ENCODE peak calls at places on chromosomes 16 and 17, in seven cellular contexts. H is PC-3; G is progenitor cell of endocrine pancreas; K is astrocyte of the spinal cord; O is body of pancreas; R is spleen; J is CD4-positive, alpha-beta T cell. B is an unnamed sample.

GRCh38 chr17:82217120-82217529 is 4.5 kb upstream of the CCDC57 start:
- DNase-seq in O (no peak), K (peak; percentile 32), H (no peak), R (peak; percentile 93), G (no peak), J (no peak), B (no peak)

GRCh38 chr16:27972500-27972899 is 91.0 kb downstream of the GSG1L start:
- DNase-seq in K (peak; percentile 11), R (peak; percentile 32), G (no peak), O (no peak), J (peak; percentile 13), H (peak; percentile 56), B (no peak)

GRCh38 chr17:36544049-36544319 is 735 bp upstream of the GGNBP2 start:
- DNase-seq in K (no peak), H (peak; percentile 39), O (no peak), G (peak; percentile 11), J (no peak), R (no peak), B (no peak)

GRCh38 chr17:44222112-44222869 is 2.8 kb upstream of the UBTF start:
- DNase-seq in G (no peak), J (no peak), H (peak; percentile 83), K (peak; percentile 73), R (peak; percentile 92), O (peak; percentile 64), B (peak; percentile 40)

GRCh38 chr17:17567631-17568030 is 23.9 kb downstream of the PEMT start:
- DNase-seq in R (no peak), H (no peak), K (peak; percentile 27), J (no peak), G (no peak), O (peak; percentile 56), B (no peak)

GRCh38 chr17:81905424-81905875 is 3.4 kb downstream of the NPB start:
- DNase-seq in G (no peak), O (no peak), R (no peak), H (no peak), K (no peak), J (no peak), B (no peak)

GRCh38 chr16:9049241-9049640 is 42.2 kb upstream of the HAPSTR1 start:
- DNase-seq in G (no peak), O (no peak), J (no peak), R (no peak), H (peak; percentile 39), K (peak; percentile 78), B (no peak)

GRCh38 chr16:51937771-51938170 is 609.2 kb downstream of the TOX3 start:
- DNase-seq in J (no peak), R (no peak), K (peak; percentile 12), O (no peak), H (no peak), G (no peak), B (no peak)

GRCh38 chr17:63405741-63406261 is 40.3 kb downstream of the CYB561 start:
- DNase-seq in G (no peak), R (no peak), H (peak; percentile 94), J (no peak), K (peak; percentile 85), O (no peak), B (no peak)

GRCh38 chr17:4163951-4164350 is 21.0 kb downstream of the CYB5D2 start:
- DNase-seq in J (no peak), O (no peak), R (no peak), G (no peak), H (no peak), K (no peak), B (no peak)

GRCh38 chr17:36728030-36728991 is 126.9 kb downstream of the MRM1 start:
- DNase-seq in R (no peak), J (no peak), O (no peak), K (no peak), G (no peak), H (no peak), B (no peak)

GRCh38 chr17:3959295-3959899 is 4.8 kb downstream of the ATP2A3 start:
- DNase-seq in G (no peak), O (peak; percentile 42), J (no peak), R (no peak), H (peak; percentile 82), K (peak; percentile 64), B (no peak)

GRCh38 chr16:1535391-1536291 is 2.2 kb downstream of the TMEM204 start:
- DNase-seq in H (no peak), O (no peak), G (no peak), J (no peak), R (peak; percentile 74), K (peak; percentile 26), B (no peak)

GRCh38 chr17:2239882-2240430 is 63.6 kb downstream of the SMG6 start:
- DNase-seq in H (peak; percentile 81), R (no peak), K (peak; percentile 93), O (no peak), G (no peak), J (no peak), B (no peak)

GRCh38 chr17:17886253-17886652 is 49.5 kb upstream of the SREBF1 start:
- DNase-seq in K (no peak), O (no peak), H (no peak), J (no peak), G (no peak), R (no peak), B (no peak)

GRCh38 chr16:70396209-70396904 is 42.5 kb downstream of the ST3GAL2 start:
- DNase-seq in J (no peak), G (no peak), R (no peak), H (no peak), K (no peak), O (no peak), B (no peak)

GRCh38 chr16:85227924-85228462 is 115.7 kb upstream of the CIBAR2 start:
- DNase-seq in K (peak; percentile 73), G (no peak), J (no peak), R (no peak), H (no peak), O (no peak), B (no peak)
- TF ChIP-seq CTCF in K (peak; percentile 31), G (no peak), J (no peak), R (no peak), H (no peak), O (no peak), B (peak; percentile 17)

GRCh38 chr16:78065344-78065743 is 34.1 kb upstream of the WWOX start:
- DNase-seq in J (no peak), K (peak; percentile 5), R (no peak), H (no peak), O (no peak), G (no peak), B (no peak)

GRCh38 chr16:78060787-78061186 is 38.4 kb downstream of the CLEC3A start:
- DNase-seq in G (no peak), J (no peak), K (no peak), R (no peak), H (no peak), O (no peak), B (no peak)

GRCh38 chr16:78058165-78058564 is 35.8 kb downstream of the CLEC3A start:
- DNase-seq in J (no peak), G (no peak), H (no peak), O (no peak), R (no peak), K (no peak), B (no peak)

GRCh38 chr16:78060295-78060694 is 37.9 kb downstream of the CLEC3A start:
- DNase-seq in J (no peak), K (no peak), R (no peak), G (no peak), H (no peak), O (no peak), B (no peak)
- TF ChIP-seq CTCF in J (no peak), K (no peak), R (no peak), G (no peak), H (no peak), O (no peak), B (no peak)

DNA sequence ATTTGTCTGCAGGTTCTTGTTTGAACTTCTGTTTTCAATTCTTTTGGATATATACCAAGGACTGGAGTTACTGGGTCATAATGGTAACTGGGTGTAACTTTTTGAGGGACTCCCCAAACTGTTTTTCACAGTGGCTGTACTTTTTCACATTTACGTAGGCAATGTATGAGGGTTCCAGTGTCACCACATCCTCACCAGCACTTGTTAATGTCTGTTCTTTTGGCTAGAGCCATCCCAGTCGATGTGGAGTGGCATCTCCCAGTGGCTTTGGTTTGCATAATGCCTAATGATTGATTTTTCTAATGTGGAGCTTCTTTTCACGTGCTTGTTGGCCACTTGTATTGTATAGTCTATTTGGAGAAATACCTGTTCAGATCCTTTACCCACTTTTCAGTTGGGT is 59.3 kb downstream of the SPECC1 start:
- DNase-seq in G (no peak), K (no peak), O (no peak), R (no peak), H (no peak), J (no peak), B (no peak)
- TF ChIP-seq CTCF in G (no peak), K (no peak), O (no peak), R (no peak), H (no peak), J (no peak), B (no peak)

DNA sequence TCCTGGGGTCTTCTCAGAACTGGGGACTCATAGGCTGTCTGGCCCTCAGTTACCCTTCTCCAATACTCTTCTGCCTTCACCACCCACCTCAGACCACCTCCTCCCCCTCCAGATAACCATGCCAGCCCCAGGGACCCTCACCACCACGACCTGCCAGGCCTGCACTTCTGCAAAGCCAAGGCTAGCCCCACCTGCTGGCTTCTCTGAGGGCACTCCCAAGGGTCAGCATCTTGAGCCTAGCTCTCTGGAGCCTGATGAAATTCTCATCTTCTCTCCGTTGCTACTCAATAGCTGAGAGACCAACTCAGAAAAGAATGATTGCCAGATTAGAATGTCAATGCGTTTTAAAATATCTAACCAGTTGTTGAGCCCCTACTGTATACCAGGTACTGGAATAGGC is 56.1 kb upstream of the LYRM9 start:
- DNase-seq in H (no peak), J (no peak), O (no peak), K (no peak), G (no peak), R (no peak), B (no peak)
- TF ChIP-seq CTCF in H (no peak), J (no peak), O (no peak), K (no peak), G (no peak), R (no peak), B (no peak)

GRCh38 chr16:62064173-62064572 is 27.9 kb upstream of the CDH8 start:
- DNase-seq in J (no peak), O (no peak), G (no peak), H (no peak), R (no peak), K (no peak), B (no peak)

GRCh38 chr16:62067981-62068380 is 31.7 kb upstream of the CDH8 start:
- DNase-seq in K (no peak), O (no peak), J (no peak), H (no peak), G (no peak), R (no peak), B (no peak)

GRCh38 chr16:62066747-62067146 is 30.5 kb upstream of the CDH8 start:
- DNase-seq in R (no peak), K (no peak), G (no peak), J (no peak), O (no peak), H (no peak), B (no peak)

GRCh38 chr16:62067182-62067581 is 30.9 kb upstream of the CDH8 start:
- DNase-seq in J (no peak), K (no peak), O (no peak), R (no peak), H (no peak), G (no peak), B (no peak)

GRCh38 chr16:62068747-62069146 is 32.5 kb upstream of the CDH8 start:
- DNase-seq in H (peak; percentile 16), J (no peak), O (no peak), K (no peak), G (no peak), R (no peak), B (no peak)
- TF ChIP-seq CTCF in H (peak; percentile 49), J (no peak), O (no peak), K (peak; percentile 17), G (peak; percentile 23), R (no peak), B (peak; percentile 47)

B was measured in neural crest cell.